ENCODE peak calls at places on chromosome 17, in nine cellular contexts. E, I, W, B, Y, T, J, N and P are unnamed samples.

GRCh38 chr17:39617446-39618251 is 9.1 kb upstream of the PPP1R1B start:
- DNase-seq in E (peak), I (peak), W (peak), B (peak), Y (peak), T (peak), J (peak), N (peak), P (peak)

GRCh38 chr17:82446649-82447048 is 3.9 kb downstream of the CYBC1 start:
- DNase-seq in E (no peak), I (no peak), W (no peak), B (no peak), Y (no peak), T (no peak), J (no peak), N (no peak), P (no peak)

GRCh38 chr17:75447951-75448856 is 8.2 kb upstream of the TMEM94 start:
- DNase-seq in E (no peak), I (no peak), W (no peak), B (no peak), Y (no peak), T (no peak), J (no peak), N (no peak), P (no peak)

GRCh38 chr17:39118674-39119419 is 32.6 kb downstream of the PLXDC1 start:
- DNase-seq in E (no peak), I (no peak), W (peak), B (no peak), Y (no peak), T (no peak), J (no peak), N (no peak), P (no peak)

GRCh38 chr17:17058304-17058703 is 16.0 kb downstream of the MPRIP start:
- DNase-seq in E (no peak), I (no peak), W (peak), B (no peak), Y (no peak), T (peak), J (no peak), N (no peak), P (no peak)

GRCh38 chr17:39737761-39738567 is at the start of gene GRB7:
- DNase-seq in E (peak), I (no peak), W (no peak), B (no peak), Y (no peak), T (no peak), J (peak), N (no peak), P (peak)

GRCh38 chr17:14582996-14583395 is 282.1 kb downstream of the HS3ST3B1 start:
- DNase-seq in E (no peak), I (no peak), W (no peak), B (no peak), Y (no peak), T (no peak), J (no peak), N (no peak), P (no peak)

GRCh38 chr17:33515974-33516373 is 222.9 kb upstream of the ASIC2 start:
- DNase-seq in E (no peak), I (no peak), W (no peak), B (no peak), Y (no peak), T (no peak), J (no peak), N (no peak), P (no peak)

GRCh38 chr17:48593126-48593829 is at the start of gene HOXB5:
- DNase-seq in E (no peak), I (no peak), W (no peak), B (no peak), Y (no peak), T (no peak), J (peak), N (no peak), P (no peak)

GRCh38 chr17:32769846-32770245 is 107.1 kb downstream of the MYO1D start:
- DNase-seq in E (no peak), I (no peak), W (no peak), B (no peak), Y (no peak), T (no peak), J (peak), N (no peak), P (no peak)

GRCh38 chr17:17445925-17446665 is 30.7 kb upstream of the MED9 start:
- DNase-seq in E (no peak), I (no peak), W (no peak), B (no peak), Y (peak), T (no peak), J (no peak), N (peak), P (no peak)

GRCh38 chr17:183021-183420 is 1.6 kb upstream of the DOC2B start:
- DNase-seq in E (no peak), I (no peak), W (no peak), B (no peak), Y (no peak), T (no peak), J (no peak), N (no peak), P (no peak)

GRCh38 chr17:1648582-1649115 is 1.0 kb downstream of the RILP start:
- DNase-seq in E (peak), I (peak), W (peak), B (peak), Y (peak), T (peak), J (peak), N (peak), P (peak)

GRCh38 chr17:681738-682137 is 32.9 kb downstream of the VPS53 start:
- DNase-seq in E (no peak), I (no peak), W (no peak), B (no peak), Y (peak), T (no peak), J (no peak), N (peak), P (no peak)

GRCh38 chr17:45341389-45342158 is 24.8 kb upstream of the MAP3K14 start:
- DNase-seq in E (no peak), I (no peak), W (peak), B (no peak), Y (peak), T (peak), J (no peak), N (peak), P (peak)